ENCODE peak calls at places on chromosomes 6 and 20, in five cellular contexts. E, L, Y, J and O are unnamed samples.

GRCh38 chr6:154096316-154096715 is 57.3 kb downstream of the OPRM1 start:
- DNase-seq in E (no peak), L (no peak), Y (no peak), J (no peak), O (no peak)

GRCh38 chr20:48668451-48668946 is 159.3 kb downstream of the PREX1 start:
- DNase-seq in E (peak; percentile 21), L (no peak), Y (no peak), J (no peak), O (no peak)

GRCh38 chr6:40733290-40733689 is 146.1 kb upstream of the LRFN2 start:
- DNase-seq in E (no peak), L (no peak), Y (no peak), J (no peak), O (no peak)

GRCh38 chr6:154923199-154923869 is 71.8 kb upstream of the TIAM2 start:
- DNase-seq in E (no peak), L (no peak), Y (no peak), J (no peak), O (no peak)

GRCh38 chr6:155333414-155333813 is 19.1 kb upstream of the TFB1M start:
- DNase-seq in E (no peak), L (no peak), Y (peak; percentile 58), J (no peak), O (no peak)

GRCh38 chr6:70819715-70820114 is 137.1 kb downstream of the B3GAT2 start:
- DNase-seq in E (no peak), L (no peak), Y (no peak), J (no peak), O (no peak)

GRCh38 chr6:134577998-134578397 is 260.1 kb upstream of the SGK1 start:
- DNase-seq in E (no peak), L (no peak), Y (no peak), J (no peak), O (peak; percentile 27)

GRCh38 chr20:4894409-4894808 is 106.9 kb downstream of the SLC23A2 start:
- DNase-seq in E (no peak), L (no peak), Y (no peak), J (no peak), O (no peak)

GRCh38 chr20:52783769-52784168 is 188.4 kb upstream of the TSHZ2 start:
- DNase-seq in E (peak; percentile 30), L (peak; percentile 75), Y (no peak), J (peak; percentile 54), O (peak; percentile 22)

GRCh38 chr20:58645277-58645968 is 5.7 kb upstream of the STX16 start:
- DNase-seq in E (peak; percentile 59), L (peak; percentile 27), Y (no peak), J (no peak), O (no peak)

GRCh38 chr20:53517146-53517545 is 76.5 kb downstream of the ZNF217 start:
- DNase-seq in E (peak; percentile 38), L (no peak), Y (no peak), J (no peak), O (no peak)

GRCh38 chr20:1894471-1894950 is 696 bp upstream of the SIRPA start:
- DNase-seq in E (no peak), L (no peak), Y (no peak), J (no peak), O (peak; percentile 61)

GRCh38 chr20:57742506-57743180 is 32.8 kb upstream of the PMEPA1 start:
- DNase-seq in E (no peak), L (no peak), Y (no peak), J (no peak), O (no peak)

GRCh38 chr20:47336013-47336754 is 20.3 kb downstream of the ZMYND8 start:
- DNase-seq in E (no peak), L (no peak), Y (no peak), J (no peak), O (no peak)

GRCh38 chr6:106739387-106739786 is 110.0 kb downstream of the QRSL1 start:
- DNase-seq in E (no peak), L (no peak), Y (no peak), J (no peak), O (no peak)

DNA sequence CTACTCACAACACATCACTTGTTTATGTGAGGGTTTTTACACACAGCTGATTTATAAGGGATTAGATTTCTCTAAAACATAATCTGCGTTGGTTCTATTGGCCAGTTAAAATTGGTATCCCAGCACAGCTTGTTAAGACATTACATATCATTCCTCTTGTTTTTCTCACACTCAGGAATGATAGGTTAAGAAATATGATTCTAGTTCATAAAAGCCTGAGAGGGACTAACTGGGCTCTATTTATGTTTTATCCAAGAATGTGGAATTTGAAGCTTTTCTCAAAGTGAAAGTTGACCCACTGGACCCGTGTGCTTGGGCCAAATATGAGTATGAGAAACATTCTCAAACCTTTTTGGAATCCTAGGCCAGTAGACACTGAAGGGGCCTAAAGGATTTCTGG is 117.3 kb downstream of the TMEM170B start:
- DNase-seq in E (no peak), L (no peak), Y (no peak), J (no peak), O (no peak)
- TF ChIP-seq SUZ12 in E (no peak), L (no peak), Y (no peak), J (no peak), O (no peak)

DNA sequence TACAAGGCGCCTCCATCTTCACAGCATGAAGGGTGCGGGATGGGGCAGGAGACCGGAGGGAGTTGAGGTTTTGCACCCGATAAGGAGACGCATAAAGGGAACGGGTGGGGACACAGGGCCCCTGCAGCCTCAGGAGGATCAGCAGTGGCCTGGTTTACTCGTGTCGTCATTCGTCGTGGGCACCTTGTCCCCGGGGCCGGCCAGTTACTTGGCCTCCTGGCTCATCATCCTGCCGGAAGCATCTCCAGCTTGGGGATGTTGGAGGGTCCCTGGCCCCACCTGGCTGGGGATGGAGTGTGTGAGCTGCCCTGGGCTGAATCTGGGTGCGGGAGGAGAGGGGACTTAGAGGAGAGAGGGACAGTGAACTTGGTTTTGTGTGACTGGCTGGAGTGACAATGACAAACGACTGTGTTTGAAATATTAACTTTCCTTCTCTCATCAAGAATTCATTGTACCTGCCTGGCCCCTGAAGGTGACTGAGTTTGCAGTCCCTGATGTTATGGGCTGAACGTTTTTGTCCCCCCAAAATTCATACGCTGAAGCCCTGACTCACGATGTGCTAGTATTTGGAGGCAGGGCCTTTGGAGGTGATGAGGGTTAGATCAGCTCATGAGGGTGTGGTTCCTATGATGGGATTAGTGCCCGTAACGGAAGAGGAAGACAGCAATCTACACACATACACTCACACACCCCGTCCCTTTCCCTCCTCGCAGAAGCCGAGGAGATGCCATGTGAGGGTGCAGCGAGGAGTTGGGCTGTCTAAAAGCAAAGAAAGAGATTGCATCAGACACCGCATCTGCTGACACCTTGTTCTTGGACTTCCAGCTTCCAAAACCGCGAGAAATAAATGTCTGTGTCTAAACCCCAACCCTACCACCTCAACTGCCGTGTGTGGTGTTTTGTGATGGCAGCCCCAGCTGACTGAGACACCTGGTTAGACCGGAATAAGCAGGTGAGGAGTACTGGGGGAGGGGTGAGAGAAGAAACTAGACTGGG is 65.0 kb upstream of the MAP3K4 start:
- DNase-seq in E (no peak), L (no peak), Y (no peak), J (no peak), O (no peak)
- TF ChIP-seq SUZ12 in E (no peak), L (no peak), Y (no peak), J (no peak), O (no peak)

DNA sequence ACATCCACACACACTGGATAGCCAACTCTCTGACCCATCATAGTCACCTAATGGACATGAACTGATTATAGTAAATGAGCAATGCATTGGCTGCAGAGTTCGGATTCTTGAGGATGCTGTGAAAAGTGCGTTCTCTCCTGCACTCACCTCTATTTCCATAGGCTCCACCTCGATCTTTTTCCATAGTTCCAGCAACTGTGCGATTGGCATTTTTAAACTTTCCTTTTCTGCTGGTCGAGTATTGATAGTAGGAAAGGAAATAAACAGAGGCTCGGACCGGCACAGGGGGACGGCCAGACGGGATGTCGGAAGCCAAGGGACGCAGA is 94.4 kb downstream of the RNASET2 start:
- DNase-seq in E (no peak), L (no peak), Y (no peak), J (no peak), O (no peak)
- TF ChIP-seq SUZ12 in E (no peak), L (no peak), Y (no peak), J (no peak), O (no peak)

GRCh38 chr6:130781557-130781956 is 45.6 kb upstream of the SMLR1 start:
- DNase-seq in E (no peak), L (no peak), Y (no peak), J (no peak), O (no peak)
- TF ChIP-seq SUZ12 in E (no peak), L (no peak), Y (no peak), J (no peak), O (no peak)